ENCODE peak calls at places on chromosomes 2 and 18, in five cellular contexts. H is AG09309, B is sigmoid colon, R is AG10803, A is brain microvascular endothelial cell. Y is an unnamed sample.

GRCh38 chr2:102619414-102620319 is at the start of gene SLC9A2:
- DNase-seq in H (no peak), B (no peak), R (no peak), A (no peak), Y (peak; percentile 13)

GRCh38 chr2:121888189-121888557 is 132.7 kb downstream of the TSN start:
- DNase-seq in R (no peak), A (no peak), H (no peak), B (no peak), Y (no peak)

GRCh38 chr2:241146286-241146685 is 3.0 kb downstream of the PASK start:
- DNase-seq in B (no peak), A (no peak), R (no peak), H (no peak), Y (no peak)

GRCh38 chr2:240947607-240948006 is 41.5 kb downstream of the CROCC2 start:
- DNase-seq in A (no peak), B (peak; percentile 57), H (no peak), R (no peak), Y (no peak)

GRCh38 chr2:73915437-73915993 is 11.2 kb upstream of the DGUOK start:
- DNase-seq in B (peak; percentile 40), R (no peak), A (no peak), H (no peak), Y (no peak)

GRCh38 chr2:172434821-172435607 is 7.6 kb downstream of the ITGA6 start:
- DNase-seq in R (no peak), B (no peak), A (no peak), H (no peak), Y (no peak)

GRCh38 chr2:44928660-44929471 is 12.6 kb upstream of the SIX3 start:
- DNase-seq in B (no peak), H (no peak), A (no peak), R (no peak), Y (no peak)

GRCh38 chr2:138581909-138582308 is 80.3 kb downstream of the SPOPL start:
- DNase-seq in B (no peak), H (no peak), R (no peak), A (no peak), Y (no peak)

GRCh38 chr2:81073412-81073811 is 768.9 kb upstream of the LRRTM1 start:
- DNase-seq in H (no peak), R (no peak), A (no peak), B (no peak), Y (no peak)

GRCh38 chr2:46428911-46429436 is 50.4 kb upstream of the TMEM247 start:
- DNase-seq in R (no peak), B (no peak), H (no peak), A (no peak), Y (no peak)

GRCh38 chr2:71360434-71360975 is 28.9 kb downstream of the ZNF638 start:
- DNase-seq in R (no peak), B (no peak), H (no peak), A (no peak), Y (no peak)

GRCh38 chr2:109601693-109602250 is 12.0 kb downstream of the SEPTIN10 start:
- DNase-seq in A (no peak), R (no peak), B (no peak), H (no peak), Y (no peak)

GRCh38 chr2:109594246-109594900 is 19.4 kb downstream of the SEPTIN10 start:
- DNase-seq in H (no peak), A (no peak), B (no peak), R (no peak), Y (no peak)

GRCh38 chr2:109595644-109596043 is 18.1 kb downstream of the SEPTIN10 start:
- DNase-seq in A (no peak), R (no peak), H (no peak), B (no peak), Y (no peak)

GRCh38 chr2:109592905-109593304 is 20.9 kb downstream of the SEPTIN10 start:
- DNase-seq in R (no peak), B (no peak), A (no peak), H (no peak), Y (no peak)

GRCh38 chr2:109597283-109597682 is 16.5 kb downstream of the SEPTIN10 start:
- DNase-seq in R (no peak), B (no peak), H (no peak), A (no peak), Y (no peak)
- H3K4me3 ChIP-seq in R (no peak overlapping the region), B (no peak overlapping the region), H (no peak overlapping the region), A (no peak overlapping the region), Y (no peak overlapping the region)

DNA sequence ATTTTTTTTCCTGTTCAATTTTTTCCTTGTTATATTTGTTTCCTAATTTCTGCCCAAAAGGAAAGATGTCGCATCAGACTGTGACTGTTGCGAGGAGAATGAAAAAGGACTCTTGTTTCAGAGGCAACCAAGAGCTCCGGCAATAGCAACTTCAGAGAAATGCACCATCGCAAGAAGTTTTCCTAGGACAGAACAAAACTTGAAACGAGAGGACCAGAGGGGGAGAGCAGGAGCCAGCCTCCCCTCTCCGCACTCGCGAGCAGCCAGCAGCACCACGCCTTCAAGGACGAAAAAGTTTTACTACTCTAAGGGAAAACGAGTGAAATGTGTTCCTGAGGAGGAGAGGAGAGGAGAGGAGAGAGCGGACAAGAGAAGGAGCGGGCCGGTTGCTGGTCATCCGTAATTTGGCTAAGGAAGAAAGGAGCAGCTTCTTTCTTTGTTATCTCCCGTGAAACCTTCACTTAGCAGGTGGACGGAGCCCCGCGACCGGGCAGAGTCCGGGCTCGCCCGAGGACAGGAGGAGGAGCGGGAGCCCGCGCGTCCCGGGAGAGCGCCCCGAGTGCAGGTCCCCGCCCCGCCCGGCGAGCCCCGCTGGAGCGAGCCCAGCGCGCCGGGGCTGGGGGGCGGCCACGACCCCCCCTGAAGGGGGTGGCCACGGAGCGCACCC is 725 bp downstream of the POU3F3 start:
- DNase-seq in H (no peak), R (no peak), B (no peak), A (no peak), Y (no peak)
- H3K4me3 ChIP-seq in H (no peak overlapping the region), R (no peak overlapping the region), B (peak overlapping the region; percentile 41), A (no peak overlapping the region), Y (peak overlapping the region; percentile 3)

DNA sequence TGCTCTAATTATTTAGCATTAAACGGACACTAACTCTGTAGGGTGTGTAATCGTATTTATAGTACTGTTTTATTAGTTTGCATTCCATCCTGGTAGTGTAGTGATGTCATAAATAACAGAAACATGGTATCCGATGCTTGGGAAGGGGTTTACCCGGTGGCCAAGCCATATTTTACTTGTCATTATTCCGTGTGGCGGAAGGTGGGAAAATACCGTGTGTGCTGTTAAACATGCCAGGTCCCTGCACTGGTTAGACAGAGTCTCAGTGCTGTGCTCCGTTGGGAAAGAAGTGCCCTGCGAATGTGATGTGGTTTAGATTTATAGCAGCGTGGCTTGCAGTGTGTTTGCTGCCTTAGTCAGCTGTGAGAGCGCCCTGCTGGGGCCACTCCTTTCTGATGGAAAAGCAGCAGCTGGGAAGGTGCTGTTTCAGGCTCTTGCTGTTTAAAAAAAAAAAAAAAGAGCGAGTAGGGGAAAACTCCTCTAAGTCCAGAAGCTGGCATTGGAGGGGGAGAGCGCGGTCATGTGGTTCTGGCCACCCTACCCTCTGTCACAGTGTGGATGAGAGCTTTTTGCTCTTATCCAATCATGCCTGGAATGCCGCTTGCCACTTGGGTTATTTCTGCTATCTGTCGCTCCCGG is 211.0 kb downstream of the NEDD4L start:
- DNase-seq in A (peak; percentile 18), R (no peak), H (peak; percentile 40), B (peak; percentile 73), Y (peak; percentile 90)
- H3K4me3 ChIP-seq in A (no peak overlapping the region), R (no peak overlapping the region), H (no peak overlapping the region), B (peak overlapping the region; percentile 17), Y (peak overlapping the region; percentile 69)

GRCh38 chr2:119567292-119567691 is 23.0 kb downstream of the CFAP221 start:
- DNase-seq in R (no peak), H (no peak), B (no peak), A (no peak), Y (no peak)
- H3K4me3 ChIP-seq in R (no peak overlapping the region), H (no peak overlapping the region), B (no peak overlapping the region), A (no peak overlapping the region), Y (no peak overlapping the region)

DNA sequence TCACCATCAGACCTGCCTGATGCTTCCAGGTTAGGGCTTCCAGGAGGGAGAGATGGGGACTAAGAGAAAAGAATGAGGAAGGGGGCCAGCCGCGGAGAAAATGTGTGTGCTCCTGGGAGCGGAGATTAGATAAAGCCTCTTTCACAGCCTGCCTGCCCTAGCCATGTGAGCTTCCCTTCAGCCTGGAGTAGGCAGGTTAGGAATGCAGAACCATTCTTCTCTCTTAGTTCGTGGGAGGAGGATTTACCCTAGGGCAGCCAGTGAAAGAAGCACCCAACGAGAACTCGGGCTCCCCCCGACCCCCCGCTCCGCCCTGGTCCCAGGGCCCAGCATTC is 36.1 kb downstream of the POMC start:
- DNase-seq in R (no peak), A (no peak), B (no peak), H (no peak), Y (no peak)
- H3K4me3 ChIP-seq in R (no peak overlapping the region), A (peak overlapping the region; percentile 15), B (peak overlapping the region; percentile 30), H (no peak overlapping the region), Y (no peak overlapping the region)

DNA sequence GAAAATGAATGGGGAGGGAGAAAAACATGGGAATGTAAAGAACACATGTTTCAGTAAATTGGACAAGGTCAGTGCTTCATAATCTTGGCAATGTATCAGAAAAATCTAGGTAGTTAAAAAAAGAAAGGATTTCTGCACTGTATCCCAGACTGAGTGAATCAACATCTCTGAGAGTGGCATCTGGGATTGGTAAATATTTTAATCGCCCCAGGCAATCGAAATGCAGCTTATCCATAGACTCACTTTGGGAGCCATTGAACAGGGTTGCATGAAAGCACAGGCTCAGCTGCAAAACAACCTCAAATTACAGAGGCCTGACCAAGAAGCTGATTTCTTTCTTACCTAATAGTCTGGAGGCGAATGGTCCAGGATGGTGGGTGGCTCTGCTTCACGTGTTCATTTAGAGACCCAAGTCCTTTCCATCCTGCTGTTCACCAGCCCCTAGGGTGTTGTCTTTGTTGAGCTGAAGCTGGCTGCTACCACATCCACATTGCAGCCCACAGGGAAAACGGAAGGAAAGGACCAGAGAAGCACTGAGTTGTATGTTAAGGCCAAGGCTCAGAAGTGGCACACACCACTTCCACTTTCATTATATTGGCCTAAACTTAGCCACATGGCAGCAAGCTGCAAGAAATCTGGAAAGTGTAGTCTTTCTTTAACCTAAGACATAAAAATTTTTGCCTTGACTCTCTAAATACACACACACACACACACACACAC is 59.0 kb downstream of the MOGAT1 start:
- DNase-seq in A (no peak), B (no peak), H (no peak), R (no peak), Y (no peak)
- H3K4me3 ChIP-seq in A (no peak overlapping the region), B (no peak overlapping the region), H (no peak overlapping the region), R (no peak overlapping the region), Y (no peak overlapping the region)

DNA sequence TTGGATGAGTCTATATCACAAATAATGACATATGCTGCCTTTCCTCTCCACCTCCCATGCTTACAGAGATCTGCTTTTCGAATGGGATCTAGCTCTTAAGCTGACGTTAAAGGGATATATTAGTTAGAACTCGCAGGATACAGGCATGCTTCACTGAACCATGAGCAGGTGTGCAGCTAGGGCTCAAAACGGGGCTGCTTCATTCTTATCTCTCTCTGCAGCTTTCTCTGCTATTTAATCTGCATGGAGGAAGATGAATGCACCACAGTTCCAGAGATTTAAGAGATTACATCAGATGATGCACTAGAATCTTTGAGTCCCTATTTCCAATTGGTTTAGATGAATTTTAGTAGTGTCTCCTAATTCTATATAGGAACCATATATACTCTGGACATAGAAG is 327.0 kb downstream of the RAD51AP2 start:
- DNase-seq in B (no peak), H (no peak), R (no peak), A (no peak), Y (no peak)
- H3K4me3 ChIP-seq in B (no peak overlapping the region), H (no peak overlapping the region), R (no peak overlapping the region), A (no peak overlapping the region), Y (no peak overlapping the region)

DNA sequence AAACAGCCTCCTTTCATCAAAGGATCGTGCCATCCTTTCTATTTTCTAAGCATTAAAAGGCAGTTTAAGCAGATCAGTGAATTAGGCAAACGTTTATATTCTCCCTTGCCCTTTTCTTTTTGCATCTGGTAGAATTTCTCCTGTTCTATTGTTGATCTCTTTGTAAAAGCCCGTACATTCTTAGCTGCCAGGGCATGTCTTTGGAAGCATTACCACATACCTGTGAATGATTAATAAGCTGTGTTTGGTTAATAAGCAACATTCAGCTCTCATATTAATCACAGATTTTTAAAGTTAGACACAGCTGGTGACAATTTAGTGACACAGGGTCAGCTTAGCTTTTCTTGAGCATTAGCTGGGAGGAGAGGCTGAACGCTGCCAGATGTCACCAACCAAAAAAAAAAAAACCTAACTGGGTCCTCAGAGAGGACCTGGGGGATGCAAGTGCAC is 33.8 kb upstream of the CYP1B1 start:
- DNase-seq in A (no peak), B (no peak), R (peak; percentile 77), H (no peak), Y (no peak)
- H3K4me3 ChIP-seq in A (no peak overlapping the region), B (no peak overlapping the region), R (no peak overlapping the region), H (no peak overlapping the region), Y (no peak overlapping the region)

Y was measured in gastrocnemius medialis.